ENCODE peak calls at places on chromosomes 4 and X, in six cellular contexts. T is right lobe of liver; H is NCI-H2171 treated with DMSO at 0.1 percent for 48 hours; F is stimulated activated CD8-positive, alpha-beta memory T cell treated with anti-CD3 and anti-CD28 coated beads, Interleukin-4, amount 100 ng/mL, for 24 hours; S is ELF-1; E is sciatic nerve. J is an unnamed sample.

GRCh38 chr4:19239565-19239964 is 1012.1 kb upstream of the SLIT2 start:
- DNase-seq in T (no peak), H (no peak), F (no peak), S (no peak), E (no peak), J (no peak)

GRCh38 chr4:100314057-100314456 is 123.8 kb upstream of the DDIT4L start:
- DNase-seq in T (no peak), H (no peak), F (no peak), S (no peak), E (no peak), J (no peak)

GRCh38 chr4:8688041-8688907 is 95.7 kb downstream of the CPZ start:
- DNase-seq in T (no peak), H (no peak), F (no peak), S (peak), E (no peak), J (peak)

GRCh38 chrX:80765226-80765625 is 44.5 kb downstream of the BRWD3 start:
- DNase-seq in T (no peak), H (no peak), F (no peak), S (no peak), E (no peak), J (no peak)

GRCh38 chr4:81457921-81458520 is 13.7 kb downstream of the RASGEF1B start:
- DNase-seq in T (no peak), H (no peak), F (no peak), S (no peak), E (no peak), J (no peak)

GRCh38 chrX:51182545-51182944 is 150.1 kb upstream of the NUDT10 start:
- DNase-seq in T (no peak), H (no peak), F (no peak), S (peak), E (no peak), J (no peak)

GRCh38 chrX:37955273-37955672 is 51.1 kb upstream of the SYTL5 start:
- DNase-seq in T (no peak), H (no peak), F (no peak), S (no peak), E (no peak), J (no peak)

GRCh38 chrX:22097295-22097694 is 65.2 kb downstream of the PHEX start:
- DNase-seq in T (no peak), H (peak), F (no peak), S (no peak), E (no peak), J (no peak)

GRCh38 chrX:44043496-44043895 is 70.3 kb upstream of the NDP start:
- DNase-seq in T (no peak), H (no peak), F (no peak), S (no peak), E (no peak), J (no peak)

GRCh38 chr4:177547985-177548384 is 105.7 kb upstream of the AGA start:
- DNase-seq in T (no peak), H (no peak), F (no peak), S (no peak), E (no peak), J (no peak)

GRCh38 chr4:85825937-85826678 is 351.2 kb downstream of the ARHGAP24 start:
- DNase-seq in T (peak), H (peak), F (no peak), S (peak), E (no peak), J (peak)

GRCh38 chr4:10083331-10083769 is 33.2 kb downstream of the WDR1 start:
- DNase-seq in T (no peak), H (no peak), F (no peak), S (no peak), E (peak), J (no peak)

GRCh38 chr4:76233967-76234678 is 17.4 kb upstream of the FAM47E start:
- DNase-seq in T (no peak), H (no peak), F (no peak), S (peak), E (no peak), J (no peak)

GRCh38 chrX:52031371-52031770 is 37.6 kb downstream of the MAGED4B start:
- DNase-seq in T (no peak), H (no peak), F (no peak), S (no peak), E (no peak), J (no peak)

GRCh38 chr4:87123241-87123640 is 97.2 kb downstream of the KLHL8 start:
- DNase-seq in T (no peak), H (peak), F (no peak), S (no peak), E (no peak), J (no peak)

J was measured in G401.